ENCODE peak calls at places on chromosome 3, in five cellular contexts. I, U, T, J and E are unnamed samples.

GRCh38 chr3:197736010-197736490 is 654 bp downstream of the RUBCN start:
- DNase-seq in I (peak; percentile 57), U (peak; percentile 63), T (no peak), J (peak; percentile 40), E (no peak)

GRCh38 chr3:11434017-11434526 is 161.9 kb downstream of the ATG7 start:
- DNase-seq in I (no peak), U (no peak), T (no peak), J (no peak), E (no peak)

GRCh38 chr3:41169038-41169437 is 30.3 kb upstream of the CTNNB1 start:
- DNase-seq in I (no peak), U (no peak), T (no peak), J (no peak), E (peak; percentile 56)

GRCh38 chr3:144921710-144922109 is 950.1 kb downstream of the DIPK2A start:
- DNase-seq in I (no peak), U (no peak), T (no peak), J (no peak), E (no peak)

GRCh38 chr3:8596706-8597514 is 47.7 kb downstream of the SSUH2 start:
- DNase-seq in I (no peak), U (no peak), T (no peak), J (no peak), E (no peak)

GRCh38 chr3:87486115-87486514 is 209.7 kb upstream of the POU1F1 start:
- DNase-seq in I (no peak), U (no peak), T (no peak), J (no peak), E (no peak)

GRCh38 chr3:43996379-43997301 is 245.0 kb upstream of the TOPAZ1 start:
- DNase-seq in I (peak; percentile 40), U (peak; percentile 54), T (no peak), J (peak; percentile 46), E (peak; percentile 35)

GRCh38 chr3:194485876-194486539 is 794 bp downstream of the ATP13A3 start:
- DNase-seq in I (peak; percentile 62), U (peak; percentile 43), T (no peak), J (peak; percentile 60), E (peak; percentile 53)

GRCh38 chr3:185537369-185537970 is 14.9 kb downstream of the LIPH start:
- DNase-seq in I (peak; percentile 34), U (peak; percentile 84), T (no peak), J (no peak), E (peak; percentile 84)

GRCh38 chr3:38126121-38126892 is 10.6 kb downstream of the ACAA1 start:
- DNase-seq in I (no peak), U (no peak), T (no peak), J (no peak), E (no peak)

GRCh38 chr3:140186421-140186920 is 251.5 kb downstream of the CLSTN2 start:
- DNase-seq in I (no peak), U (no peak), T (no peak), J (no peak), E (no peak)

GRCh38 chr3:29170894-29171582 is 109.8 kb upstream of the RBMS3 start:
- DNase-seq in I (no peak), U (no peak), T (no peak), J (no peak), E (peak; percentile 43)

GRCh38 chr3:66363133-66363532 is 137.7 kb downstream of the LRIG1 start:
- DNase-seq in I (no peak), U (no peak), T (no peak), J (no peak), E (no peak)

GRCh38 chr3:170485294-170485693 is 66.6 kb downstream of the CLDN11 start:
- DNase-seq in I (no peak), U (no peak), T (no peak), J (no peak), E (no peak)

GRCh38 chr3:43531835-43532234 is 90.0 kb downstream of the ANO10 start:
- DNase-seq in I (no peak), U (no peak), T (no peak), J (no peak), E (no peak)

GRCh38 chr3:173893835-173894234 is 496.3 kb downstream of the NLGN1 start:
- DNase-seq in I (no peak), U (no peak), T (no peak), J (no peak), E (no peak)

GRCh38 chr3:38008971-38009580 is 18.5 kb downstream of the VILL start:
- DNase-seq in I (no peak), U (no peak), T (no peak), J (no peak), E (no peak)

GRCh38 chr3:100080573-100080972 is 33.7 kb downstream of the FILIP1L start:
- DNase-seq in I (no peak), U (no peak), T (no peak), J (no peak), E (peak; percentile 61)

GRCh38 chr3:138442433-138442832 is 8.0 kb downstream of the ESYT3 start:
- DNase-seq in I (no peak), U (no peak), T (no peak), J (no peak), E (peak; percentile 71)

GRCh38 chr3:47416041-47416440 is 35.2 kb downstream of the PTPN23 start:
- DNase-seq in I (peak; percentile 26), U (no peak), T (no peak), J (no peak), E (peak; percentile 57)

GRCh38 chr3:197027151-197027895 is 2.3 kb downstream of the MELTF start:
- DNase-seq in I (no peak), U (no peak), T (no peak), J (peak; percentile 13), E (no peak)

GRCh38 chr3:76684946-76685345 is 355.0 kb upstream of the ROBO2 start:
- DNase-seq in I (no peak), U (no peak), T (no peak), J (no peak), E (no peak)

GRCh38 chr3:143298886-143299535 is 179.4 kb downstream of the CHST2 start:
- DNase-seq in I (peak; percentile 9), U (no peak), T (no peak), J (no peak), E (no peak)